ENCODE peak calls at places on chromosomes 12 and 14, in five cellular contexts. One of them, this sample, is unnamed.

GRCh38 chr12:67698711-67699603 is 50.4 kb downstream of the DYRK2 start:
- DNase-seq in PC-9: no peak
- DNase-seq in body of pancreas: no peak
- DNase-seq in SK-N-SH: no peak
- DNase-seq in transverse colon: no peak
- DNase-seq in this sample: no peak

GRCh38 chr14:104081493-104081835 is 4.0 kb upstream of the ASPG start:
- DNase-seq in PC-9: no peak
- DNase-seq in body of pancreas: no peak
- DNase-seq in SK-N-SH: no peak
- DNase-seq in transverse colon: no peak
- DNase-seq in this sample: no peak

GRCh38 chr12:66813137-66813867 is 134.4 kb upstream of the GRIP1 start:
- DNase-seq in PC-9: peak; percentile 14
- DNase-seq in body of pancreas: no peak
- DNase-seq in SK-N-SH: no peak
- DNase-seq in transverse colon: no peak
- DNase-seq in this sample: peak; percentile 21

GRCh38 chr14:81219821-81220487 is 805 bp downstream of the GTF2A1 start:
- DNase-seq in PC-9: no peak
- DNase-seq in body of pancreas: peak; percentile 38
- DNase-seq in SK-N-SH: peak; percentile 61
- DNase-seq in transverse colon: peak; percentile 29
- DNase-seq in this sample: no peak

GRCh38 chr12:15677207-15677606 is 112.0 kb downstream of the EPS8 start:
- DNase-seq in PC-9: no peak
- DNase-seq in body of pancreas: no peak
- DNase-seq in SK-N-SH: no peak
- DNase-seq in transverse colon: no peak
- DNase-seq in this sample: no peak

GRCh38 chr12:3556716-3557115 is 65.7 kb downstream of the PRMT8 start:
- DNase-seq in PC-9: no peak
- DNase-seq in body of pancreas: no peak
- DNase-seq in SK-N-SH: no peak
- DNase-seq in transverse colon: no peak
- DNase-seq in this sample: no peak

GRCh38 chr12:65891987-65892481 is 67.8 kb downstream of the HMGA2 start:
- DNase-seq in PC-9: peak; percentile 40
- DNase-seq in body of pancreas: peak; percentile 74
- DNase-seq in SK-N-SH: no peak
- DNase-seq in transverse colon: peak; percentile 55
- DNase-seq in this sample: peak; percentile 95

GRCh38 chr12:98799411-98799810 is 154.3 kb downstream of the APAF1 start:
- DNase-seq in PC-9: no peak
- DNase-seq in body of pancreas: no peak
- DNase-seq in SK-N-SH: no peak
- DNase-seq in transverse colon: no peak
- DNase-seq in this sample: no peak

GRCh38 chr14:34172477-34173368 is 221.8 kb upstream of the EGLN3 start:
- DNase-seq in PC-9: no peak
- DNase-seq in body of pancreas: no peak
- DNase-seq in SK-N-SH: no peak
- DNase-seq in transverse colon: no peak
- DNase-seq in this sample: no peak

GRCh38 chr12:72829838-72830237 is 557.7 kb downstream of the TRHDE start:
- DNase-seq in PC-9: no peak
- DNase-seq in body of pancreas: no peak
- DNase-seq in SK-N-SH: no peak
- DNase-seq in transverse colon: no peak
- DNase-seq in this sample: no peak

GRCh38 chr12:67018105-67018504 is 251.1 kb upstream of the CAND1 start:
- DNase-seq in PC-9: no peak
- DNase-seq in body of pancreas: no peak
- DNase-seq in SK-N-SH: no peak
- DNase-seq in transverse colon: no peak
- DNase-seq in this sample: no peak

GRCh38 chr12:25675808-25676207 is 122.7 kb upstream of the LMNTD1 start:
- DNase-seq in PC-9: no peak
- DNase-seq in body of pancreas: no peak
- DNase-seq in SK-N-SH: no peak
- DNase-seq in transverse colon: no peak
- DNase-seq in this sample: no peak

GRCh38 chr14:52190532-52190931 is 77.0 kb upstream of the PTGDR start:
- DNase-seq in PC-9: no peak
- DNase-seq in body of pancreas: no peak
- DNase-seq in SK-N-SH: no peak
- DNase-seq in transverse colon: no peak
- DNase-seq in this sample: no peak

GRCh38 chr14:39417014-39417413 is 15.2 kb downstream of the FBXO33 start:
- DNase-seq in PC-9: no peak
- DNase-seq in body of pancreas: no peak
- DNase-seq in SK-N-SH: no peak
- DNase-seq in transverse colon: no peak
- DNase-seq in this sample: no peak

GRCh38 chr14:61174395-61175386 is 106.4 kb downstream of the TMEM30B start:
- DNase-seq in PC-9: peak; percentile 12
- DNase-seq in body of pancreas: no peak
- DNase-seq in SK-N-SH: no peak
- DNase-seq in transverse colon: no peak
- DNase-seq in this sample: no peak

GRCh38 chr14:21044106-21044618 is 2.0 kb downstream of the RNASE7 start:
- DNase-seq in PC-9: peak; percentile 47
- DNase-seq in body of pancreas: no peak
- DNase-seq in SK-N-SH: peak; percentile 53
- DNase-seq in transverse colon: peak; percentile 37
- DNase-seq in this sample: no peak

GRCh38 chr14:50070840-50071548 is 45.4 kb downstream of the VCPKMT start:
- DNase-seq in PC-9: no peak
- DNase-seq in body of pancreas: no peak
- DNase-seq in SK-N-SH: no peak
- DNase-seq in transverse colon: no peak
- DNase-seq in this sample: no peak

GRCh38 chr14:91143862-91144261 is 30.0 kb downstream of the DGLUCY start:
- DNase-seq in PC-9: no peak
- DNase-seq in body of pancreas: peak; percentile 65
- DNase-seq in SK-N-SH: no peak
- DNase-seq in transverse colon: no peak
- DNase-seq in this sample: no peak

GRCh38 chr12:117790198-117790597 is 178.6 kb downstream of the KSR2 start:
- DNase-seq in PC-9: no peak
- DNase-seq in body of pancreas: no peak
- DNase-seq in SK-N-SH: no peak
- DNase-seq in transverse colon: no peak
- DNase-seq in this sample: no peak

GRCh38 chr14:88492272-88493089 is 62.3 kb downstream of the PTPN21 start:
- DNase-seq in PC-9: peak; percentile 19
- DNase-seq in body of pancreas: peak; percentile 87
- DNase-seq in SK-N-SH: peak; percentile 81
- DNase-seq in transverse colon: peak; percentile 74
- DNase-seq in this sample: peak; percentile 31

GRCh38 chr12:59452259-59452658 is 143.6 kb upstream of the SLC16A7 start:
- DNase-seq in PC-9: no peak
- DNase-seq in body of pancreas: peak; percentile 17
- DNase-seq in SK-N-SH: no peak
- DNase-seq in transverse colon: no peak
- DNase-seq in this sample: peak; percentile 50

GRCh38 chr14:105060751-105061427 is 4.3 kb downstream of the GPR132 start:
- DNase-seq in PC-9: no peak
- DNase-seq in body of pancreas: peak; percentile 53
- DNase-seq in SK-N-SH: peak; percentile 67
- DNase-seq in transverse colon: peak; percentile 54
- DNase-seq in this sample: no peak

GRCh38 chr14:35349966-35350365 is 54.6 kb downstream of the NFKBIA start:
- DNase-seq in PC-9: no peak
- DNase-seq in body of pancreas: no peak
- DNase-seq in SK-N-SH: no peak
- DNase-seq in transverse colon: no peak
- DNase-seq in this sample: no peak

GRCh38 chr12:29768372-29768771 is 15.4 kb downstream of the TMTC1 start:
- DNase-seq in PC-9: no peak
- DNase-seq in body of pancreas: no peak
- DNase-seq in SK-N-SH: no peak
- DNase-seq in transverse colon: no peak
- DNase-seq in this sample: no peak

GRCh38 chr12:105705765-105706164 is 375.3 kb downstream of the C12orf75 start:
- DNase-seq in PC-9: peak; percentile 4
- DNase-seq in body of pancreas: peak; percentile 56
- DNase-seq in SK-N-SH: peak; percentile 27
- DNase-seq in transverse colon: peak; percentile 53
- DNase-seq in this sample: peak; percentile 28

GRCh38 chr12:72053604-72054003 is 115.0 kb downstream of the TPH2 start:
- DNase-seq in PC-9: no peak
- DNase-seq in body of pancreas: no peak
- DNase-seq in SK-N-SH: no peak
- DNase-seq in transverse colon: no peak
- DNase-seq in this sample: no peak

GRCh38 chr12:115763376-115763775 is 514.1 kb downstream of the MED13L start:
- DNase-seq in PC-9: no peak
- DNase-seq in body of pancreas: peak; percentile 12
- DNase-seq in SK-N-SH: no peak
- DNase-seq in transverse colon: no peak
- DNase-seq in this sample: no peak

GRCh38 chr12:119459481-119459880 is 125.0 kb downstream of the CCDC60 start:
- DNase-seq in PC-9: no peak
- DNase-seq in body of pancreas: no peak
- DNase-seq in SK-N-SH: no peak
- DNase-seq in transverse colon: no peak
- DNase-seq in this sample: no peak

GRCh38 chr12:108689314-108690190 is 41.8 kb downstream of the CORO1C start:
- DNase-seq in PC-9: no peak
- DNase-seq in body of pancreas: peak; percentile 48
- DNase-seq in SK-N-SH: no peak
- DNase-seq in transverse colon: peak; percentile 27
- DNase-seq in this sample: no peak

GRCh38 chr12:67539946-67540345 is 108.6 kb upstream of the DYRK2 start:
- DNase-seq in PC-9: no peak
- DNase-seq in body of pancreas: no peak
- DNase-seq in SK-N-SH: no peak
- DNase-seq in transverse colon: no peak
- DNase-seq in this sample: no peak

GRCh38 chr12:124466200-124467128 is 100.9 kb downstream of the NCOR2 start:
- DNase-seq in PC-9: no peak
- DNase-seq in body of pancreas: peak; percentile 53
- DNase-seq in SK-N-SH: no peak
- DNase-seq in transverse colon: peak; percentile 66
- DNase-seq in this sample: no peak

GRCh38 chr12:68479261-68479581 is 131.5 kb upstream of the RAP1B start:
- DNase-seq in PC-9: no peak
- DNase-seq in body of pancreas: no peak
- DNase-seq in SK-N-SH: peak; percentile 32
- DNase-seq in transverse colon: no peak
- DNase-seq in this sample: no peak

GRCh38 chr12:2307550-2307949 is 254.8 kb downstream of the CACNA1C start:
- DNase-seq in PC-9: no peak
- DNase-seq in body of pancreas: no peak
- DNase-seq in SK-N-SH: no peak
- DNase-seq in transverse colon: no peak
- DNase-seq in this sample: no peak

DNA sequence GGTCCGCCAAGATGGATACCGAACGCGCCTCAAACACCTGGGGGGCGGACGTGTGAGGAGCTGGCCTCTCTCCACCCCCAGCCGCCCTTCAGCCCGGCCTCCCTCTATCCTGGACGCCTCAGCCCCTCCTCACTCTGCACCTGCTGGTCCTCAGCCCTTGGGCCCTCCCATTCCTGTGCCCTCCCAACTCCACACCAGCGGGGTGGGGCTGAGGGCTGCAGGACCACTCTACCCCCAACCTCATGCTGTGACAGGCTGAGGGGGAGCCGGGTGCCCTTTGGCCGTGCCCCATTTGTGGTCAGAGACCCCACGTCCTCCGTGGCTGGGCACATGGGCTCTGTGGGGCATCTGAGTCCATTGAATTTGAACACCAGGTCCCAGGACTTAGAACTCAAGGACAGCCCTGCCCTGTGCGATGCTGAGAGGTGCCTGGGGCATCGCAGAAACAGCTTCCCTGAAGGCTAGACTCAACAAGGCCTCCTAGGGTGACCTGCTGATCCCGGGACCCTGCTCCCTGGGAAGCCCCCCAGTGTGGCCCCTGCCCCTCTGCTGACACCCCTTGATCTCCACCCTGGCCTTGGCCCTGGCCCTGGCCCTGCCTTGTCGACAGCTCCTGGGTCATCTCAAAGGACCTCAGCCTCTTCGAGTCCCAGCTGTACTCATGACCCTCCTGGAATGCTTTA is 82.0 kb upstream of the SFSWAP start:
- DNase-seq in PC-9: no peak
- DNase-seq in body of pancreas: no peak
- DNase-seq in SK-N-SH: no peak
- DNase-seq in transverse colon: no peak
- DNase-seq in this sample: no peak
- H3K27me3 ChIP-seq in PC-9: peaks cover 64% of the 10 kb centered on the region
- H3K27me3 ChIP-seq in body of pancreas: no peaks in the 10 kb centered on the region
- H3K27me3 ChIP-seq in SK-N-SH: no peaks in the 10 kb centered on the region
- H3K27me3 ChIP-seq in transverse colon: peaks cover 15% of the 10 kb centered on the region
- H3K27me3 ChIP-seq in this sample: no peaks in the 10 kb centered on the region

GRCh38 chr12:5872745-5873144 is 72.3 kb downstream of the ANO2 start:
- DNase-seq in PC-9: no peak
- DNase-seq in body of pancreas: no peak
- DNase-seq in SK-N-SH: no peak
- DNase-seq in transverse colon: no peak
- DNase-seq in this sample: no peak
- TF ChIP-seq CTCF in PC-9: no peak
- TF ChIP-seq CTCF in body of pancreas: no peak
- TF ChIP-seq CTCF in SK-N-SH: peak; percentile 32
- TF ChIP-seq CTCF in transverse colon: peak; percentile 11
- TF ChIP-seq CTCF in this sample: peak; percentile 51

DNA sequence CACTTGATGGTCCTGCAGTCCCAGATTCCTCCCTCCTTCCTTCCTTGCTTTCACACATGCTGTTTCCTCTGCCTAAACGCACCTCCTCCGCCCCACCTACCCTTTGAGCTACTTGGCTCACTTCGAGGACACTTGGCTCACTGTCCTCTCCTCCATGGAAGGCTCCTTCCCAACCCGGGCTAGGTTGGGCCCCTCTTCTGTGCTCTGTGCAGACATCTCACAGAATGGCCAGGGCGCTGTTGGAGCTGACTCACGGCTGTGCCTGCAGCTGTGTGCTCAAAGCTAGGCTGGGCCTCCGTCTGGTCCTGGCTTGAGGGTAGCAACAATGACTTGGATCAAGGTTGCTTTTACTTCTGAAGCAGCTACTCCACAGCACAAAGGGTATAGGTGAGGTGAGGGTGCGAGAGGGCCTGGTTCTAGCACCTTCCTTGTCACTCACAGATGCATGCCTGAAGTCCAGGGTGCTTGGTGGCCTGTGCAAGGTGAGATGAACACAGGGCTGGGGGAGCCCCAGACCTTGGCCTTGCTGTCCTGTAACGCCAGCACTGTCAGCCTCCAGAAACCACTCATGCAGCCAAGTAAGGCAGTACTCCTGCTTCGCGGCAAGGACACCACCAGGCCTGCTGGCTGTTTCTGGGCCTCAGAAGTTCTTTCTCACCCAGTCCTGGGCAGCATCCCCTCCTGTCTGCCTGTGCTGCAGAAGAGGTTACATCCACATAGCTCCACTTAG is 61.8 kb downstream of the GALNT16 start:
- DNase-seq in PC-9: no peak
- DNase-seq in body of pancreas: no peak
- DNase-seq in SK-N-SH: no peak
- DNase-seq in transverse colon: no peak
- DNase-seq in this sample: no peak
- H3K36me3 ChIP-seq in PC-9: no peaks in the 10 kb centered on the region
- H3K36me3 ChIP-seq in body of pancreas: no peaks in the 10 kb centered on the region
- H3K36me3 ChIP-seq in SK-N-SH: no peaks in the 10 kb centered on the region
- H3K36me3 ChIP-seq in transverse colon: no peaks in the 10 kb centered on the region
- H3K36me3 ChIP-seq in this sample: no peaks in the 10 kb centered on the region

GRCh38 chr12:48199784-48200198 is 3.3 kb downstream of the OR10AD1 start:
- DNase-seq in PC-9: no peak
- DNase-seq in body of pancreas: no peak
- DNase-seq in SK-N-SH: no peak
- DNase-seq in transverse colon: no peak
- DNase-seq in this sample: no peak
- H3K27me3 ChIP-seq in PC-9: peaks cover 5% of the 10 kb centered on the region
- H3K27me3 ChIP-seq in body of pancreas: no peaks in the 10 kb centered on the region
- H3K27me3 ChIP-seq in SK-N-SH: no peaks in the 10 kb centered on the region
- H3K27me3 ChIP-seq in transverse colon: no peaks in the 10 kb centered on the region
- H3K27me3 ChIP-seq in this sample: no peaks in the 10 kb centered on the region